ENCODE peak calls at places on chromosome 22, in six cellular contexts. N is Caki2, L is GM03348, Z is kidney glomerular epithelial cell, W is glutamatergic neuron, T is mammary epithelial cell. E is an unnamed sample.

GRCh38 chr22:46373838-46374662 is 38.5 kb downstream of the TRMU start:
- DNase-seq in N (peak; percentile 87), L (no peak), Z (peak; percentile 82), W (no peak), T (no peak), E (peak; percentile 90)

GRCh38 chr22:17247832-17248231 is 28.6 kb upstream of the ADA2 start:
- DNase-seq in N (no peak), L (no peak), Z (no peak), W (no peak), T (no peak), E (no peak)

GRCh38 chr22:17982572-17983141 is 41.7 kb downstream of the MICAL3 start:
- DNase-seq in N (no peak), L (no peak), Z (no peak), W (no peak), T (no peak), E (no peak)

GRCh38 chr22:44937216-44937615 is 72.6 kb downstream of the PHF21B start:
- DNase-seq in N (no peak), L (no peak), Z (no peak), W (peak; percentile 8), T (no peak), E (no peak)

GRCh38 chr22:31178859-31179258 is 18.9 kb downstream of the RNF185 start:
- DNase-seq in N (no peak), L (no peak), Z (no peak), W (no peak), T (no peak), E (no peak)

GRCh38 chr22:25048659-25049657 is 96.4 kb downstream of the KIAA1671 start:
- DNase-seq in N (peak; percentile 57), L (peak; percentile 84), Z (peak; percentile 43), W (peak; percentile 75), T (peak; percentile 45), E (peak; percentile 35)

GRCh38 chr22:19994851-19995610 is 21.6 kb downstream of the ARVCF start:
- DNase-seq in N (no peak), L (no peak), Z (peak; percentile 23), W (no peak), T (no peak), E (no peak)

GRCh38 chr22:36376265-36376664 is 11.5 kb downstream of the MYH9 start:
- DNase-seq in N (no peak), L (no peak), Z (no peak), W (no peak), T (no peak), E (no peak)

GRCh38 chr22:23713696-23714595 is 23.1 kb downstream of the RGL4 start:
- DNase-seq in N (no peak), L (no peak), Z (no peak), W (no peak), T (no peak), E (no peak)

GRCh38 chr22:43658823-43659222 is 153.3 kb downstream of the EFCAB6 start:
- DNase-seq in N (no peak), L (no peak), Z (no peak), W (no peak), T (no peak), E (no peak)